ENCODE peak calls at places on chromosome 15, in seven cellular contexts. X is AG10803, A is endodermal cell, H is GM13976, J is A549, K is type B pancreatic cell, Z is MM.1S. D is an unnamed sample.
A peak's percentile ranks its signal among the peaks of the same experiment; 100 is the strongest.

GRCh38 chr15:45307230-45307924 is 55.3 kb downstream of the SLC28A2 start:
- DNase-seq in X (peak; percentile 60), A (no peak), H (peak; percentile 45), J (no peak), K (no peak), Z (peak; percentile 51), D (peak; percentile 69)

GRCh38 chr15:60408438-60409105 is 10.8 kb upstream of the ANXA2 start:
- DNase-seq in X (peak; percentile 81), A (no peak), H (peak; percentile 38), J (peak; percentile 86), K (no peak), Z (peak; percentile 35), D (peak; percentile 93)

GRCh38 chr15:80854104-80854503 is 74.9 kb downstream of the CEMIP start:
- DNase-seq in X (no peak), A (no peak), H (no peak), J (no peak), K (no peak), Z (no peak), D (no peak)

GRCh38 chr15:69782809-69783208 is 314.9 kb downstream of the TLE3 start:
- DNase-seq in X (no peak), A (no peak), H (no peak), J (no peak), K (no peak), Z (no peak), D (no peak)

GRCh38 chr15:57138260-57138895 is 219.9 kb downstream of the TCF12 start:
- DNase-seq in X (peak; percentile 55), A (peak; percentile 83), H (no peak), J (peak; percentile 63), K (no peak), Z (no peak), D (peak; percentile 74)

GRCh38 chr15:77838061-77838460 is 205.3 kb upstream of the LINGO1 start:
- DNase-seq in X (no peak), A (no peak), H (no peak), J (no peak), K (no peak), Z (no peak), D (no peak)

GRCh38 chr15:71044006-71044405 is 71.3 kb upstream of the THSD4 start:
- DNase-seq in X (peak; percentile 29), A (no peak), H (no peak), J (no peak), K (no peak), Z (no peak), D (peak; percentile 91)

GRCh38 chr15:93027413-93027812 is 61.6 kb downstream of the RGMA start:
- DNase-seq in X (peak; percentile 61), A (peak; percentile 42), H (no peak), J (no peak), K (no peak), Z (no peak), D (no peak)

GRCh38 chr15:67537771-67538170 is 4.7 kb upstream of the MAP2K5 start:
- DNase-seq in X (no peak), A (no peak), H (no peak), J (no peak), K (no peak), Z (no peak), D (no peak)

GRCh38 chr15:88258021-88258641 is 1.6 kb upstream of the NTRK3 start:
- DNase-seq in X (peak; percentile 11), A (peak; percentile 93), H (no peak), J (peak; percentile 75), K (no peak), Z (peak; percentile 36), D (no peak)

GRCh38 chr15:83753872-83754493 is 100.1 kb downstream of the ADAMTSL3 start:
- DNase-seq in X (no peak), A (no peak), H (no peak), J (no peak), K (no peak), Z (no peak), D (no peak)

GRCh38 chr15:71093089-71094024 is 21.9 kb upstream of the THSD4 start:
- DNase-seq in X (peak; percentile 78), A (no peak), H (no peak), J (peak; percentile 70), K (no peak), Z (no peak), D (peak; percentile 71)

GRCh38 chr15:45704329-45705249 is 69.8 kb downstream of the SQOR start:
- DNase-seq in X (no peak), A (peak; percentile 90), H (peak; percentile 29), J (no peak), K (no peak), Z (no peak), D (peak; percentile 61)

GRCh38 chr15:37995461-37996347 is 61.3 kb downstream of the TMCO5A start:
- DNase-seq in X (peak; percentile 72), A (no peak), H (no peak), J (no peak), K (no peak), Z (peak; percentile 70), D (peak; percentile 91)

GRCh38 chr15:32685576-32685975 is 32.2 kb upstream of the GREM1 start:
- DNase-seq in X (peak; percentile 95), A (no peak), H (no peak), J (no peak), K (no peak), Z (no peak), D (peak; percentile 87)

GRCh38 chr15:71392821-71393220 is 277.6 kb downstream of the THSD4 start:
- DNase-seq in X (no peak), A (no peak), H (no peak), J (no peak), K (no peak), Z (no peak), D (no peak)

GRCh38 chr15:49832421-49832980 is 211.7 kb downstream of the DTWD1 start:
- DNase-seq in X (peak; percentile 21), A (peak; percentile 85), H (no peak), J (no peak), K (no peak), Z (no peak), D (peak; percentile 26)

DNA sequence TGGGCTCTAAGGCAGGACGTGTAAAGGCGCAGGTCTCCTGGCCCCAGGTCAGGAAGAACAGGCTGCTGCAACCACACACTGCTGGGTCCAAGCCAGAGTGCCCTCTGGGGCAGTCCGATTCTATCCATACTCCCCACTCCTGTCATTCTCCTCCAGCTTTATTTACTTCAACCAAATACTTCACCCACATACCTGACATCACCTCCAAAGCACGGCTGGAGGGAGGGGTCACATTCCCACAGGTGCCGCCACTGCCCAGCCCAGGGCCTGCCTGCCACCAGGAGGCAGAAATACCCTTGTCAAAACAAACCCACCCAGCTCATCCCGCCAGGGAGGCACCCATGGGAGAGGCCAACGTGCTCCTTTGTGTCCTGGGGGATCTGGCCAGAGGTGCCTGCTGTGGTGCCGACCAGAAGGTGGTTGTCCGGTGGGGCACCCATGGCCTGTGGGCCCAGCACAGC is 100.4 kb downstream of the DAPK2 start:
- DNase-seq in X (no peak), A (peak; percentile 62), H (no peak), J (no peak), K (no peak), Z (no peak), D (no peak)
- TF ChIP-seq CTCF in X (no peak), A (no peak), H (no peak), J (no peak), K (no peak), Z (no peak), D (no peak)

GRCh38 chr15:100703671-100704070 is 101.3 kb downstream of the ASB7 start:
- DNase-seq in X (no peak), A (no peak), H (peak; percentile 28), J (no peak), K (no peak), Z (no peak), D (no peak)

GRCh38 chr15:100704281-100705055 is 102.1 kb downstream of the ASB7 start:
- DNase-seq in X (peak; percentile 80), A (no peak), H (no peak), J (no peak), K (no peak), Z (no peak), D (peak; percentile 95)

GRCh38 chr15:100705841-100706240 is 103.5 kb downstream of the ASB7 start:
- DNase-seq in X (no peak), A (no peak), H (no peak), J (no peak), K (no peak), Z (no peak), D (no peak)

GRCh38 chr15:100703032-100703578 is 100.7 kb downstream of the ASB7 start:
- DNase-seq in X (peak; percentile 85), A (peak; percentile 82), H (peak; percentile 75), J (no peak), K (no peak), Z (peak; percentile 70), D (peak; percentile 94)

DNA sequence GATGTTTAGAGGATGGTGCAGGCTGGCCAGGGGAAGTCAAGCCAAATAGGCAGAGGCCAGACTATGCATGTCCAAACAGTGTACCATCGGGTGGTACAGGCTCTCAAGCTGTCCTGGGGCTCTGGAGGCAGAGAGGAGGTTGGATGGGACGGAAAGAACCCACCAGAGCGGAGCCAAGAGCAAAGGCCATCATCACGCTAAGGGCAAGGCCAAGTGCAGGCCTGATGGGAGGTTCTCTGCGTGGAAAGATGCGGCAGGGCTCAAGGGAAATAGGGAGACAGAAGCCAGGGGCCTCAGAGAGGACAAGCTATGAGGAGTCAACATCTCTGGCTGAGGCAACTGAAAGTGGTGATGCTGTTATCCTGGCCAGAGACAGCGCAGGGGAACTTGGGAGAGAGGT is 102.7 kb downstream of the ASB7 start:
- DNase-seq in X (no peak), A (peak; percentile 34), H (peak; percentile 10), J (no peak), K (no peak), Z (no peak), D (no peak)
- TF ChIP-seq CTCF in X (no peak), A (no peak), H (no peak), J (no peak), K (no peak), Z (no peak), D (no peak)

DNA sequence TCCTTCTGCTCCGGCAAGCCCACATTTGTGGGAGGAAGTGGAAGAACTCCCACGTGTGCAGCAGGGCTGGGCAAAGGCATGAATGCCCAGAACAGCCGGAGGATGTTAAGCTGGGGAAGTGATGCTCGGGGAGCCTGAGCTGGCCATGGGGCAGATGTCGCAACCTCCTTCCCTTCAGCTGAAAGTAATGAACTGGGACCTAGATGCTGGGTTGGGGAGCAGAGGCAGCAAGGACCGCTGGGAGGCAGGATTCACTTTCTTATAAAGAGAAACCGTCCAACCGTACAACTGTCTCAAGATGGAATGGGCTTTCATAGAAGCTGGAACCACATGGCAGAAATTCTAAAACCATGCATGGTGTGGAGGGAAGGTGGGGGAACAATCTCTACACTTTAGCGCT is 290.9 kb downstream of the OCA2 start:
- DNase-seq in X (no peak), A (no peak), H (no peak), J (no peak), K (no peak), Z (no peak), D (no peak)
- TF ChIP-seq CTCF in X (no peak), A (no peak), H (no peak), J (no peak), K (no peak), Z (no peak), D (no peak)

DNA sequence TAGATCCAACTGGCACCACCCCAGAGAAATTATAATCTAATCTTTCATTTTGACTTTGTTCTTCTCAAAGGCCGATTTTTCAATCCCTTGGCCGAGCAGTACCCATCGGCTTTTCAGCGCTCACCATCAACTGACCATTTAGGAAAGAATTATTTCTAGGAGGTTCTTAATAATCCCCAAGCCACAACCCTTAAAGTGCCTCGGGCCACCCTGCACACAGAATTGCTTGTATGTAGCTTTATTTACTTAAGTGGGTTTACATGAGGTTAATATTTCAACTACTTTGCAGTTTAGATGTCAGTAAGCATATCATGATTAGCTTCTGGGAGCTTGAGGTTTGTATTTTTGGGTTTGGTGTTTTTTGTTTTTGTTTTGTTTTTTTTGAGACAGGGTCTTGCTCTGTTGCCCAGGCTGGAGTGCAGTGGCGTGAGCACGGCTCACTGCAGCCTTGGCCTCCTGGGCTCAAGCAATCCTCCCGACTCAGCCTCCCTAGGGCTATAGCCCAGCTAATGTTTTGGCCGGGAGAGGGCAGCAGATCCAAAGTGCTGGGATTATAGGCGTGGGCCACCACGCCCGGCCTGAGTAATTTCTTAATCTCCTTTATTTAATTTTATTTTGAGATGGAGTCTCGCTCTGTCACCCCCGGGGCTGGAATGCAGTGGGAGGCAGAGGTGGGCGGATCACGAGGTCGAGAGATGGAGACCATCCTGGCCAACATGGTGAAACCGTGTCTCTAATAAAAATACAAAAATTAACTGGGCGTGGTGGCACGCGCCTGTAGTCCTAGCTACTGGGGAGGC is 801 bp upstream of the CDAN1 start:
- DNase-seq in X (no peak), A (no peak), H (no peak), J (no peak), K (peak; percentile 53), Z (peak; percentile 30), D (peak; percentile 53)
- TF ChIP-seq CTCF in X (no peak), A (no peak), H (no peak), J (peak; percentile 63), K (no peak), Z (peak; percentile 39), D (peak; percentile 59)

D was measured in fibroblast of mammary gland.